ENCODE peak calls at places on chromosomes 13 and 19, in nine cellular contexts. H is IMR-90, Z is Peyer's patch, G is ovary, R is uterus, N is thyroid gland, X is stomach, P is tibial nerve, Y is body of pancreas. T is an unnamed sample.

GRCh38 chr13:44955421-44955820 is 33.9 kb downstream of the NUFIP1 start:
- DNase-seq in Y (peak), N (peak), Z (no peak), X (peak), G (no peak), R (no peak), P (no peak), H (no peak), T (no peak)

GRCh38 chr19:43643326-43643725 is 3.7 kb upstream of the CADM4 start:
- DNase-seq in N (no peak), Z (no peak), X (no peak), Y (no peak), G (no peak), R (no peak), P (no peak), H (no peak), T (no peak)

GRCh38 chr13:86976521-86977324 is 694.4 kb upstream of the SLITRK5 start:
- DNase-seq in X (no peak), P (no peak), Y (no peak), H (peak), Z (no peak), R (no peak), G (no peak), N (no peak), T (no peak)

GRCh38 chr19:7863157-7863970 is 10.8 kb downstream of the PRR36 start:
- DNase-seq in N (no peak), X (no peak), R (no peak), H (no peak), Z (no peak), Y (no peak), P (no peak), G (peak), T (no peak)

GRCh38 chr19:3683405-3683865 is 16.8 kb downstream of the PIP5K1C start:
- DNase-seq in G (no peak), P (no peak), X (no peak), Z (no peak), N (peak), R (peak), Y (no peak), H (no peak), T (peak)

GRCh38 chr19:55340144-55340783 is 588 bp downstream of the KMT5C start:
- DNase-seq in H (no peak), G (peak), R (no peak), N (no peak), X (no peak), P (no peak), Z (no peak), Y (no peak), T (no peak)

GRCh38 chr13:84844473-84844872 is 954.7 kb downstream of the SLITRK6 start:
- DNase-seq in H (no peak), N (no peak), Y (no peak), X (no peak), G (no peak), R (no peak), P (no peak), Z (no peak), T (no peak)

GRCh38 chr13:60335531-60335930 is 61.5 kb upstream of the TDRD3 start:
- DNase-seq in Z (no peak), P (no peak), X (no peak), G (no peak), R (no peak), N (no peak), H (peak), Y (no peak), T (no peak)

GRCh38 chr13:30224732-30225131 is 82.6 kb downstream of the KATNAL1 start:
- DNase-seq in R (no peak), G (no peak), Y (no peak), H (peak), P (no peak), X (no peak), N (no peak), Z (no peak), T (no peak)

GRCh38 chr13:57629821-57630235 is 1.7 kb upstream of the PCDH17 start:
- DNase-seq in R (peak), H (peak), Y (peak), N (peak), X (peak), Z (peak), P (no peak), G (peak), T (peak)

GRCh38 chr13:19597523-19597922 is 35.9 kb upstream of the MPHOSPH8 start:
- DNase-seq in R (no peak), N (no peak), X (no peak), H (peak), G (no peak), Y (no peak), P (no peak), Z (no peak), T (no peak)

GRCh38 chr13:111282425-111282824 is 38.0 kb upstream of the TEX29 start:
- DNase-seq in Z (no peak), N (no peak), R (no peak), Y (no peak), X (no peak), H (no peak), G (no peak), P (no peak), T (no peak)

GRCh38 chr13:43044720-43045301 is 21.4 kb downstream of the DNAJC15 start:
- DNase-seq in Y (no peak), G (no peak), X (no peak), R (no peak), Z (no peak), H (no peak), N (no peak), P (no peak), T (no peak)

GRCh38 chr13:32883501-32883900 is 132.7 kb upstream of the KL start:
- DNase-seq in N (peak), R (peak), G (peak), P (no peak), X (no peak), Y (no peak), H (peak), Z (no peak), T (no peak)

GRCh38 chr19:55239004-55239403 is 10.4 kb upstream of the TMEM86B start:
- DNase-seq in N (no peak), Y (no peak), X (no peak), G (no peak), Z (no peak), R (no peak), P (no peak), H (no peak), T (no peak)

GRCh38 chr13:26029581-26030136 is 22.2 kb downstream of the SHISA2 start:
- DNase-seq in Y (no peak), X (no peak), H (no peak), N (no peak), G (no peak), P (no peak), Z (no peak), R (no peak), T (no peak)

GRCh38 chr13:96700657-96701056 is 293.6 kb downstream of the OXGR1 start:
- DNase-seq in Z (no peak), X (no peak), G (no peak), Y (no peak), H (no peak), R (no peak), P (no peak), N (no peak), T (peak)

GRCh38 chr13:36046672-36047071 is 84.5 kb downstream of the DCLK1 start:
- DNase-seq in Y (no peak), R (no peak), H (no peak), Z (no peak), G (no peak), N (no peak), X (no peak), P (no peak), T (no peak)

GRCh38 chr13:32267836-32268439 is 47.2 kb downstream of the ZAR1L start:
- DNase-seq in P (no peak), X (peak), N (peak), R (no peak), Z (peak), Y (peak), H (no peak), G (no peak), T (no peak)

GRCh38 chr19:4742717-4743646 is 19.3 kb upstream of the DPP9 start:
- DNase-seq in N (no peak), R (no peak), X (no peak), G (no peak), H (no peak), Z (no peak), Y (no peak), P (no peak), T (peak)

GRCh38 chr13:110232756-110233155 is 74.2 kb downstream of the COL4A1 start:
- DNase-seq in R (no peak), H (no peak), Z (no peak), N (no peak), X (no peak), G (no peak), P (no peak), Y (no peak), T (no peak)

GRCh38 chr19:3468211-3468610 is 12.1 kb downstream of the SMIM24 start:
- DNase-seq in N (no peak), G (no peak), Y (no peak), P (no peak), Z (no peak), R (no peak), H (no peak), X (no peak), T (no peak)

GRCh38 chr19:17281391-17282304 is at the start of gene ANKLE1:
- DNase-seq in N (no peak), Y (no peak), H (no peak), P (no peak), X (peak), G (peak), Z (peak), R (no peak), T (no peak)

GRCh38 chr19:46975918-46976782 is 43.5 kb upstream of the NPAS1 start:
- DNase-seq in R (peak), N (peak), Z (peak), P (peak), Y (peak), X (peak), H (peak), G (peak), T (peak)

GRCh38 chr19:3655402-3656072 is 28.9 kb upstream of the CACTIN start:
- DNase-seq in Z (no peak), Y (no peak), R (peak), H (peak), P (no peak), G (peak), X (peak), N (no peak), T (no peak)

GRCh38 chr19:3249408-3249807 is 24.9 kb downstream of the CELF5 start:
- DNase-seq in Z (no peak), H (no peak), G (no peak), Y (no peak), X (no peak), R (no peak), N (no peak), P (no peak), T (no peak)

GRCh38 chr13:106350208-106350607 is 185.3 kb downstream of the EFNB2 start:
- DNase-seq in X (peak), G (no peak), H (no peak), Y (no peak), R (no peak), P (no peak), N (no peak), Z (peak), T (no peak)

GRCh38 chr13:114096811-114097503 is 35.5 kb downstream of the RASA3 start:
- DNase-seq in X (no peak), Y (no peak), P (peak), R (peak), H (no peak), Z (peak), N (no peak), G (no peak), T (no peak)

GRCh38 chr13:93169980-93170379 is 56.6 kb upstream of the GPC6 start:
- DNase-seq in Y (no peak), Z (no peak), R (no peak), X (no peak), N (no peak), P (no peak), H (peak), G (no peak), T (no peak)

GRCh38 chr13:65378943-65379519 is 1851.1 kb downstream of the PCDH9 start:
- DNase-seq in Z (no peak), G (no peak), Y (no peak), N (no peak), P (no peak), R (no peak), X (no peak), H (peak), T (no peak)

GRCh38 chr13:98133949-98134348 is 8.9 kb upstream of the FARP1 start:
- DNase-seq in Y (no peak), P (no peak), X (no peak), N (no peak), Z (no peak), R (no peak), H (no peak), G (no peak), T (no peak)

GRCh38 chr13:113854238-113855011 is 9.5 kb downstream of the GAS6 start:
- DNase-seq in H (peak), Y (peak), X (no peak), R (peak), G (peak), N (no peak), P (no peak), Z (peak), T (peak)

GRCh38 chr13:47999973-48000372 is 1.1 kb downstream of the SUCLA2 start:
- DNase-seq in N (no peak), Y (no peak), H (no peak), G (no peak), P (no peak), X (no peak), R (no peak), Z (no peak), T (no peak)

GRCh38 chr19:16429066-16429758 is 42.6 kb downstream of the EPS15L1 start:
- DNase-seq in H (no peak), N (peak), Y (peak), R (no peak), X (peak), Z (no peak), P (no peak), G (no peak), T (peak)

GRCh38 chr19:2661615-2662014 is 40.9 kb downstream of the GNG7 start:
- DNase-seq in R (no peak), N (no peak), Z (no peak), X (no peak), G (no peak), H (no peak), Y (no peak), P (no peak), T (no peak)

GRCh38 chr13:42821437-42821836 is 40.1 kb downstream of the FAM216B start:
- DNase-seq in Z (no peak), X (no peak), N (no peak), H (peak), P (no peak), Y (no peak), R (no peak), G (no peak), T (no peak)

GRCh38 chr19:40797963-40798222 is 1.1 kb upstream of the EGLN2 start:
- DNase-seq in H (no peak), Z (no peak), X (no peak), Y (no peak), P (no peak), R (no peak), N (no peak), G (no peak), T (no peak)

GRCh38 chr19:40798223-40798996 is 581 bp upstream of the EGLN2 start:
- DNase-seq in X (peak), Y (peak), P (peak), H (peak), Z (peak), R (peak), N (peak), G (peak), T (peak)

GRCh38 chr19:40799558-40800338 is 757 bp downstream of the EGLN2 start:
- DNase-seq in P (no peak), N (peak), H (no peak), Y (no peak), Z (no peak), R (peak), G (peak), X (peak), T (peak)

GRCh38 chr19:40800339-40800996 is 1.5 kb downstream of the EGLN2 start:
- DNase-seq in H (no peak), R (no peak), X (no peak), G (no peak), Y (no peak), N (no peak), Z (no peak), P (no peak), T (no peak)

DNA sequence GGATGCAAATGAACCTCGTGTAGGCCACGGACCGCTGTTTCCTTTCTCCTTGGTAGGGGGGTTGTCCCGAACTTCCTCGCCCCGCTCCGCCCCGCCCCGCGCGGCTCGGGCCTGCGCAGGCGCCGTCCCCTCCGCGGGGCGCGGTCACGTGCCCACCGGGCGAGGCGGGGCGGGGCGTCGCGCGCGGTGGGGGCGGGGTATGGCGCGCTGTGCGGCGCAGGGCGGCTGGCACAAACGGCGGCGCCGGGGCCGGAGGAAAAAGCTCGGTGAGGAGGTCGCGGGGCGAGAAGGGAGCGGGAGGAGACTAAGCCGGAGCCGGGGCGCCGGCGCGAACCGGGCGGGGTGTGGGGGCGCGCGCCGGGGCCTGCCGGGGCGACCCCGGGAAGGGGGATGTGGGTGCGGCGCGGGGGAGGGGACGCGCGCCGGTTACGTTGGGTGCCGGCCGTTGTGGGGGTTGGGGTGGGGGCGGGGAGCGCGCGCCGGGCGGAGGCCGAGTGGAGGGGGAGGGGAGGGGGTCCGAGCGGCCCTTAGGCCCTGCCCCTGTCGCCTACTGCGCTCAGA is at the start of gene EGLN2:
- DNase-seq in G (no peak), N (no peak), H (no peak), Y (no peak), R (no peak), P (no peak), X (no peak), Z (no peak), T (peak)
- TF ChIP-seq POLR2A in G (peak), N (peak), H (peak), Y (peak), R (peak), P (peak), X (no peak), Z (peak), T (peak)

GRCh38 chr19:10816691-10817090 is 19.3 kb downstream of the TMED1 start:
- DNase-seq in H (no peak), N (no peak), R (no peak), P (no peak), Y (no peak), Z (no peak), G (no peak), X (no peak), T (no peak)

GRCh38 chr19:10815969-10816635 is 19.9 kb downstream of the TMED1 start:
- DNase-seq in R (no peak), G (no peak), Y (no peak), N (no peak), P (no peak), Z (no peak), X (no peak), H (peak), T (no peak)

GRCh38 chr19:10812902-10813404 is 23.1 kb downstream of the TMED1 start:
- DNase-seq in G (no peak), Z (no peak), N (no peak), Y (no peak), X (peak), R (peak), P (no peak), H (peak), T (peak)

GRCh38 chr19:10817291-10818038 is 18.5 kb downstream of the TMED1 start:
- DNase-seq in P (peak), X (peak), N (peak), R (peak), Z (peak), H (peak), Y (no peak), G (peak), T (peak)

GRCh38 chr19:10815007-10815531 is 20.9 kb downstream of the TMED1 start:
- DNase-seq in R (no peak), P (no peak), Y (no peak), N (no peak), H (no peak), G (no peak), X (no peak), Z (no peak), T (no peak)
- H3K27ac ChIP-seq in R (no peak), P (peak), Y (peak), N (no peak), H (peak), G (no peak), X (peak), Z (peak), T (peak)

DNA sequence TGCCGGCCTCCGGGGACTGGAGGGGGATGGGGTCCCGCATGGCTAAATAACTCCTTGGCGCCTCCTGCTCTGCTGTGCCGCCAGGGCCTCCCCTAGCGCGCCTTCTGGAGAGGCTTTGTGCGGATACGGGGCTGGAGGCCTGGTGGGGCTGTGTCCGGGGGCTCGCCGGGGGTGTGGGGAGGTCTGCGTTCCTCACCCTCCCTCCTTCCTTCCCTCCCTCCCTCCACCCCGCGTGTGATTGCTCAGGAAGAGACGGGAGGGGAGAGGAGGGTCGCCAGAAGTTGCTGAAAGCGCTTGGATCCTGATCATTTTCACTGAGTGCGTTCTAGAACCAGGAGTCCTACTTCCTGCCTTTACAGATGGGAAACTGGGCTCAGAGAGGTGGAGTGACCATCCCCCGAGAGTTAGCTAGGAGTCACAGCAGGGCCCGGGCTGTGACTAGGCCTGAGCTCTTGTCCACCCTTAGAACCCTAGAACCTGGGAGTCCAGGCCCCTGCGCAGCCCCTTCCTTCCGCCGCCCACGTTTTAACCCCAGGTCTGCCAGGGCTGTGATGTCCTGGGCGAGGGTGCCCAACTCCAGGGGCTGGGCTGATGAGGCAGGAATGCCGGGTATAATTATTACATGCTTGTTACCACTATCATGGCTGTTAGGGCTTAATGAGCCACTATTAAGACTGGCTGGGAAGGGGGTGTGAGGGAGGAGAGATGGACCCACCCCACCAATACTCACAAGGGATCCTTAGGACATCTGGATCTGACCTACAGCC is 782 bp upstream of the JUND start:
- DNase-seq in P (no peak), H (no peak), Z (peak), Y (no peak), N (peak), R (no peak), X (no peak), G (peak), T (no peak)
- TF ChIP-seq POLR2A in P (peak), H (peak), Z (peak), Y (peak), N (no peak), R (no peak), X (no peak), G (peak), T (peak)

GRCh38 chr19:1399745-1400144 is 1.6 kb downstream of the GAMT start:
- DNase-seq in Z (no peak), H (no peak), Y (no peak), R (no peak), G (no peak), X (no peak), N (no peak), P (no peak), T (no peak)
- H3K27ac ChIP-seq in Z (no peak), H (no peak), Y (peak), R (no peak), G (no peak), X (no peak), N (no peak), P (peak), T (no peak)

GRCh38 chr19:50377517-50377916 is 1.3 kb downstream of the NR1H2 start:
- DNase-seq in P (no peak), R (no peak), H (no peak), X (no peak), N (no peak), Z (no peak), Y (peak), G (peak), T (no peak)
- TF ChIP-seq POLR2A in P (no peak), R (no peak), H (no peak), X (no peak), N (no peak), Z (no peak), Y (no peak), G (no peak), T (no peak)

GRCh38 chr19:40639638-40639982 is 38.4 kb downstream of the LTBP4 start:
- DNase-seq in Y (no peak), P (no peak), R (no peak), H (no peak), N (no peak), X (no peak), G (no peak), Z (no peak), T (no peak)
- H3K27ac ChIP-seq in Y (no peak), P (peak), R (peak), H (peak), N (no peak), X (no peak), G (no peak), Z (peak), T (no peak)